ENCODE peak calls at places on chromosomes 3 and 15, in six cellular contexts. C is AG09309, Y is fibroblast of mammary gland, B is AG04449, I is heart left ventricle, E is cardiac muscle cell. M is an unnamed sample.

GRCh38 chr3:14948609-14949038 is 1.2 kb downstream of the NR2C2 start:
- DNase-seq in C (no peak), Y (peak), B (no peak), I (no peak), E (no peak), M (no peak)

GRCh38 chr3:184337981-184338380 is 581 bp downstream of the FAM131A start:
- DNase-seq in C (no peak), Y (no peak), B (no peak), I (no peak), E (no peak), M (no peak)

GRCh38 chr3:157868881-157869280 is 237.3 kb downstream of the SHOX2 start:
- DNase-seq in C (no peak), Y (no peak), B (no peak), I (no peak), E (no peak), M (no peak)

GRCh38 chr15:22224241-22224671 is 143.9 kb downstream of the OR4M2 start:
- DNase-seq in C (no peak), Y (no peak), B (no peak), I (no peak), E (no peak), M (no peak)

GRCh38 chr15:65811835-65812234 is 19.7 kb upstream of the DENND4A start:
- DNase-seq in C (no peak), Y (no peak), B (no peak), I (no peak), E (no peak), M (no peak)

GRCh38 chr3:100269410-100270217 is 8.8 kb downstream of the TBC1D23 start:
- DNase-seq in C (peak), Y (peak), B (peak), I (no peak), E (no peak), M (no peak)

GRCh38 chr3:56921573-56922571 is 120.1 kb upstream of the ARHGEF3 start:
- DNase-seq in C (peak), Y (no peak), B (no peak), I (no peak), E (no peak), M (no peak)

GRCh38 chr15:40691737-40692136 is 3.2 kb upstream of the RAD51 start:
- DNase-seq in C (no peak), Y (no peak), B (no peak), I (no peak), E (no peak), M (no peak)

GRCh38 chr3:73572371-73572770 is 52.4 kb downstream of the PDZRN3 start:
- DNase-seq in C (no peak), Y (no peak), B (no peak), I (no peak), E (no peak), M (no peak)

GRCh38 chr3:141878326-141878725 is 1.9 kb downstream of the ATP1B3 start:
- DNase-seq in C (no peak), Y (no peak), B (no peak), I (no peak), E (no peak), M (no peak)

GRCh38 chr3:177610677-177611654 is 413.7 kb upstream of the TBL1XR1 start:
- DNase-seq in C (no peak), Y (no peak), B (no peak), I (no peak), E (peak), M (no peak)

GRCh38 chr3:18772699-18773305 is 347.7 kb upstream of the SATB1 start:
- DNase-seq in C (no peak), Y (no peak), B (no peak), I (no peak), E (no peak), M (no peak)

GRCh38 chr3:117399311-117400068 is 689.9 kb downstream of the TUSC7 start:
- DNase-seq in C (no peak), Y (peak), B (no peak), I (no peak), E (no peak), M (no peak)

GRCh38 chr3:183188895-183189462 is 26.4 kb upstream of the LAMP3 start:
- DNase-seq in C (no peak), Y (peak), B (no peak), I (peak), E (peak), M (peak)
- TF ChIP-seq CTCF in C (peak), Y (peak), B (peak), I (peak), E (peak), M (peak)

GRCh38 chr3:52408466-52408865 is 36.4 kb downstream of the SEMA3G start:
- DNase-seq in C (no peak), Y (no peak), B (no peak), I (no peak), E (no peak), M (no peak)
- H3K4me3 ChIP-seq in C (peak), Y (peak), B (peak), I (peak), E (no peak), M (peak)

GRCh38 chr3:195120199-195120556 is 150.8 kb downstream of the XXYLT1 start:
- DNase-seq in C (no peak), Y (no peak), B (no peak), I (no peak), E (no peak), M (no peak)

GRCh38 chr3:195116393-195117185 is 154.4 kb downstream of the XXYLT1 start:
- DNase-seq in C (no peak), Y (no peak), B (no peak), I (no peak), E (no peak), M (no peak)

GRCh38 chr3:195118671-195119070 is 152.3 kb downstream of the XXYLT1 start:
- DNase-seq in C (no peak), Y (no peak), B (no peak), I (no peak), E (no peak), M (no peak)

GRCh38 chr3:195119461-195120198 is 151.3 kb downstream of the XXYLT1 start:
- DNase-seq in C (peak), Y (peak), B (peak), I (no peak), E (no peak), M (peak)

DNA sequence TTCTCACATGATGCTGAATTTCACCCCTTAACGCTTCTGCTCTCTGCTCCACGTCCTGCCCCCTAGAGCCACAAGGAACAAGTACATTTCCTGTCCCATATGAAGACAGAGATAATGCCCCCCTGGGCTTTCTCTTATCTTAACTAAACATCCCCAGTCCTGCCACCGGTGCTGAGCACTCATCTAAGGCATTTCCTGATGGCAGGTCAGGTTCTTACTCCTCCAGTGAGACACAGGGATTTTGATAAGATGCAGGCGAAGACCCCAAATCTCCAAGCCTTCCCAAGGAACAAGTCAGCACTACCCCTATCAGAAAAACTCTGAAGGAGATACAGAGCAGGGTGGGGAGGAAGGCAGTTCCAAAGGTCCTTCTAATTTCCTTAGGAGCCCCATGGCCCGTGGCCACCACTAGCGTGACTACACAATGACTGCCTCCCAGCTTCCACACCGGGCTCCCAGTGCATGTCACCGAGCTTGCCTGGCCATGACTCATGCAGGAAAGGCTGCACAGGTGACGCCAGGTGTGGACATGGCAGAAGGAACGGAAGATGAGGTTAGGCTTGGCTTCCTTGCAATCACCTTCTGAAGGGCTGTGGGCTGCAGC is 152.9 kb downstream of the XXYLT1 start:
- DNase-seq in C (no peak), Y (no peak), B (no peak), I (no peak), E (no peak), M (no peak)
- TF ChIP-seq CTCF in C (peak), Y (peak), B (no peak), I (peak), E (peak), M (peak)

GRCh38 chr3:69354948-69355347 is 30.9 kb downstream of the FRMD4B start:
- DNase-seq in C (no peak), Y (peak), B (no peak), I (no peak), E (no peak), M (no peak)

GRCh38 chr3:69353492-69353891 is 32.4 kb downstream of the FRMD4B start:
- DNase-seq in C (no peak), Y (no peak), B (no peak), I (peak), E (no peak), M (no peak)

GRCh38 chr3:69357196-69357595 is 28.7 kb downstream of the FRMD4B start:
- DNase-seq in C (no peak), Y (peak), B (no peak), I (no peak), E (no peak), M (no peak)

GRCh38 chr3:69353088-69353478 is 32.8 kb downstream of the FRMD4B start:
- DNase-seq in C (no peak), Y (no peak), B (no peak), I (no peak), E (no peak), M (no peak)

DNA sequence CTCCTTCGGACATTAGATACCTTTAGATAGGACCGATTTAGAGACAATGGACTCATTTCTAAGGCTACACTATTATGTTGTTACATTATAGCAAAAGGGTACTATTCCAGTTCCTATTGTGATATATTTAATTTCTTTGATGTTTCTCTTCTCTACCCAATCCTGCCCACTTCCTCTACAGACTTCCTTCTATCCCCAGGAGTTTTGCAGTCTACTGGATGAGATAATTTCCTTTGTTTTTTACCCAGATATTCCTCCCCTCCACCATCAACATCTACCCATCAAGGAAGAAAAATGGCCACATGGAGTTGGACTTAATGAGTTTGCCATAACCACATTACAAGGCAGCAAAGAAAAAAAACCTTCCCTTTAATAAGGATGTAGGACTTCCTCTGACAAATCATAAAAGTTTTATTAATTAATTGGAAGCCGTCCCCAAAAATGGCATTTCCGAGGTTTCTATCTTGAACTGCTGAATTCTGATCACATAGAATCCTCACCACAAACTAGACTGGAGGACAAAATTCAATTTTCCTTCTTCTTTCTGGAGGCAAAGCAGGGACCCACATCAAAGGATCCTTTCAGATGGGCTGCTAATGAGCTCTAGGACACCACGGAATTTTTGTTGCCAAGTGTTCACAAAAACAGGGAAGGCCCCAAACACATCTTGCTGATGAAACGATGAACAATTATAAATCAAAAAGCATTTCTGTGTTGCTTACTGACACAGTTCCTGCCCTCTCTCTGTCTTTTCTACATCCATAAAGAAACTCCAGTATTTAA is 33.4 kb downstream of the FRMD4B start:
- DNase-seq in C (no peak), Y (no peak), B (no peak), I (no peak), E (no peak), M (no peak)
- H3K4me3 ChIP-seq in C (no peak), Y (no peak), B (no peak), I (peak), E (no peak), M (no peak)

DNA sequence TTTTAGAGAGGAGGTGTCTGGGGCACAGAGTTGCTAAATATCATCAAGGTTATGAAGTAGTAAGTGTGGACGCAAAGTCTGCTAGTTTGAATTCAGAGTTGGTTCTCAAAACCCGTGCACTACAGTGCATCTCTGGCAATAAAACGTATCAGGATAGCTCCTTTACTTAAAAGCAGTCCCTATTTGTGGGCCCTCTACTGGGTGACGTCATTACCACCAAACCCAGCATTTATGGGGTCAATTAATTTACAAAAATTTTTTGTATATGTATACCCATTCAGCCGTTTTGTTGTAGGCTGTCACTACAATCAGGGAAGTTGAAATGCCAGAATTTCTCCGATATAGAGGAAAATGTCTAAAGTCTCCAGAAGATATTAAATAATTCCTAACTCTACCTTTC is 8.8 kb downstream of the OR4F15 start:
- DNase-seq in C (no peak), Y (no peak), B (no peak), I (no peak), E (no peak), M (no peak)
- TF ChIP-seq CTCF in C (no peak), Y (no peak), B (no peak), I (no peak), E (no peak), M (no peak)

GRCh38 chr15:17026633-17027032 is 3515.0 kb downstream of the GOLGA6L6 start:
- DNase-seq in C (no peak), Y (no peak), B (no peak), I (no peak), E (no peak), M (no peak)
- H3K4me3 ChIP-seq in C (no peak), Y (no peak), B (no peak), I (no peak), E (no peak), M (no peak)

GRCh38 chr3:104269771-104270170 is 1096.9 kb upstream of the ALCAM start:
- DNase-seq in C (no peak), Y (no peak), B (no peak), I (no peak), E (no peak), M (no peak)

GRCh38 chr3:104275199-104275598 is 1091.5 kb upstream of the ALCAM start:
- DNase-seq in C (no peak), Y (no peak), B (no peak), I (no peak), E (no peak), M (no peak)

DNA sequence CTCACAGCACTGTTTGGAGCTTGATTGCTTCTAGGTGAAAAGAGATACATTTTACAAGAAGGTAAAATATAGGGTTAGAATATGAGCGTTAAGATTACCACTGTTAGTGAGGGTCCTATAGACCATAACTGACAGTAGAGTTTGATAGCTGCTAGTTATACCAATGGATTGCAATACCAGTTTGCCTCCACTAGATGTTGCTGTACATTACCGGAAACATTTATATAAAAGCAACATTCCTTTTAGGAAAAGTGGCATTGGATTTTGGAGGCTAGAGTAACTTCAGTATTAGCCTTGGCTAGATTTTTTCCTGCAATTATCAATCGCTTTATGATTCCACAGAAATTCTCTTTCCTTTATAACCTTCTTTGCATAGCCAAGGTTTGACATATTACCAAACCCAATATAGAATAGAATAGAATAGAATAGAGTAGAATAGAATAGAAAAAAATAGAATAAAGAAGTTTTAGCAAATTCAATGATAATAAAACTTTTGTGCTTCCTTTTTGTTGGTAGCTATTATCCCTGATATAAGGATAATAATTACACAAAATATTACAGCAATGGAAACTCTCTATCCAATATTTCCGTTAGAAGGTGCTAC is 1093.6 kb upstream of the ALCAM start:
- DNase-seq in C (peak), Y (peak), B (peak), I (no peak), E (peak), M (peak)
- TF ChIP-seq CTCF in C (peak), Y (peak), B (peak), I (peak), E (peak), M (peak)

GRCh38 chr3:7630351-7630911 is 769.5 kb downstream of the GRM7 start:
- DNase-seq in C (no peak), Y (peak), B (no peak), I (no peak), E (no peak), M (no peak)

GRCh38 chr3:7632305-7632704 is 771.4 kb downstream of the GRM7 start:
- DNase-seq in C (no peak), Y (no peak), B (no peak), I (no peak), E (no peak), M (no peak)

DNA sequence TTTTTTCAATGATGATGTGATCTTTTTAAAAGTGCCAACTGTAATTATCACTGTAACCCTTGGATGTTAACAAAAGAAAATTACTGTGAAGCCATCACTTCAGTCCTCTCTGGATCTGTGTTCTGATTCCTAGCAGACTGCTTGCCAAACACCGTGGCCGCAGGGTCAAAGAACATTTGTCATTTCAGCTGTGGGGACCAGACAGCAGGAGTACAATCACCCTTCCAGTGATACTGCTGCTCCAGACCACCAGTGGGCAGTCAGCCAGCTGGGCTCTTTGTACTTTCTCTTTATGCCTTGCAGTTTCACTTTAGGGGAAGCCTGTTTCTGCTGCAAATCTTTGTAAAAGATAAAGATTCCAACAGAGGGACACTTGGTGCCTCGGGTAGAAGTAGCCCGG is 770.0 kb downstream of the GRM7 start:
- DNase-seq in C (no peak), Y (peak), B (no peak), I (peak), E (peak), M (no peak)
- H3K4me3 ChIP-seq in C (no peak), Y (no peak), B (no peak), I (no peak), E (no peak), M (no peak)

DNA sequence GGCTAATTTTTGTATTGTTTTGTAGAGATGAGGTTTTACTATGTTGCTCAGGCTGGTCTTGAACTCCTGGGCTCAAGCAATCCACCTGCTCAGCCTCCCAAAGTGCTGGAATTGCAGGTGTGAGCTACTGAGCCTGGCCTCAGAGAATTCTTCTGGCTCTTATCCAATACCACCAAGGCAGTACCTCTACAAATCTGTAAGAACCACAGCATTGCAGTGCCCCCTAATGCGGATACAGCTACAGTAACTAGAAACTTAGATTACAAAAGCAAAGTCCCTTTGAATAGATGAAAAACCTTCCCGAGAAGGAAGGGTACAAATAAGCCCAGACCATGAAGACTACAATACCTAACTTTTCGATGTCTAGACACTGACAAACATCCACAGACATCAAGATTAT is 107.9 kb upstream of the DPPA4 start:
- DNase-seq in C (no peak), Y (no peak), B (no peak), I (no peak), E (no peak), M (no peak)
- TF ChIP-seq CTCF in C (no peak), Y (no peak), B (no peak), I (no peak), E (no peak), M (no peak)

DNA sequence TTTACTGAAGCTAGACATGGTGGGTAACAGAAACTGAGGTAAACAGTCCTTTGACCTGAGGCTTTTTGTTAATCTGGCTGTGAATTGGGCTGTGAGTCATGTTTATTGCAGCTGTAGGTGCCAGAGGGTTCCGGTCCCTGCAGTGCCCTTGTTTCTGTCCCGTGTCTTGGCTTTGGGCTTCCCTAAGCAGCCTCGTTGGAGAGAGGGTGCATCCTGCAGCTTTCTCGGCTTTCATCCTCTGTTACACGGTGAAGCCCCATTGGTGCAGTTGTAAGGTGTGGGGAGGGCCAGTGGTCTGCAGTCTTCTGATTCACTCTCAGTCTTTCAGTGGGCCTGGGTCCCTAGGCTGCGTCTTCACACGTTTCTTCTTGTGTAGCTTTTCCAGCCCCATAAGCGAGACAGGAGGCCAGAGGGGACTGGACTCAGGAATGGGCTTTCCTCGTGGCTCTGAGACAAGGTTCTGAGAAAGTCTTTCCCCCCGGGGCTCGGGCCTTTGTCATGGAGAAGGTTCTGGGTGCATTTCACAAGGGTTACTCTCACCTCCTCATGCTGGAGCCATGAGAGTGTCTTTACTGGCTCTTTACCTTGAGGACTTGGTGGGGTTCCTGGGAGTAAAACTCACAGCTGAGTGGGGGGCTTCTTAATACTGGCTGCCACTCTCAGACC is 33.1 kb downstream of the ASB7 start:
- DNase-seq in C (no peak), Y (no peak), B (no peak), I (no peak), E (no peak), M (no peak)
- H3K4me3 ChIP-seq in C (no peak), Y (no peak), B (no peak), I (no peak), E (no peak), M (no peak)